ENCODE peak calls at places on chromosomes 13 and 19, in ten cellular contexts. I is right atrium auricular region; O is GM06990; U is left colon; V is PC-3; G is astrocyte of the hippocampus; P is fibroblast of the conjunctiva; E is AG10803; N is CD8-positive, alpha-beta T cell; K is activated gamma-delta T cell treated with Interleukin-2 at 50 U/mL for 16 hours. X is an unnamed sample.
A peak's percentile ranks its signal among the peaks of the same experiment; 100 is the strongest.

GRCh38 chr19:53333071-53333465 is 481 bp upstream of the ZNF845 start:
- DNase-seq in O (no peak), I (peak; percentile 68), V (no peak), P (no peak), U (peak; percentile 36), E (peak; percentile 44), N (peak; percentile 15), K (peak; percentile 10), G (peak; percentile 70), X (peak; percentile 74)

GRCh38 chr13:113273856-113274590 is 23.0 kb upstream of the LAMP1 start:
- DNase-seq in U (no peak), I (no peak), E (peak; percentile 56), O (no peak), G (peak; percentile 76), V (peak; percentile 28), K (no peak), P (no peak), N (no peak), X (peak; percentile 57)

GRCh38 chr13:73715910-73716257 is 418.3 kb downstream of the KLF12 start:
- DNase-seq in P (no peak), O (no peak), V (peak; percentile 14), I (no peak), K (no peak), E (no peak), U (no peak), G (no peak), N (no peak), X (no peak)

GRCh38 chr13:109773276-109773675 is 13.1 kb downstream of the IRS2 start:
- DNase-seq in N (no peak), K (no peak), O (no peak), V (peak; percentile 77), E (no peak), G (peak; percentile 51), U (no peak), I (no peak), P (no peak), X (peak; percentile 56)

GRCh38 chr19:2337329-2337707 is 8.8 kb downstream of the SPPL2B start:
- DNase-seq in U (no peak), K (no peak), G (peak; percentile 89), P (peak; percentile 41), I (no peak), N (no peak), V (no peak), O (no peak), E (no peak), X (peak; percentile 26)

GRCh38 chr13:38687246-38688229 is 661 bp downstream of the FREM2 start:
- DNase-seq in E (no peak), G (no peak), O (peak; percentile 6), V (no peak), K (no peak), P (no peak), N (no peak), I (no peak), U (no peak), X (peak; percentile 2)

GRCh38 chr13:55649485-55649884 is 1491.2 kb upstream of the PRR20A start:
- DNase-seq in P (no peak), G (no peak), E (no peak), V (no peak), O (no peak), I (no peak), N (no peak), K (no peak), U (no peak), X (no peak)

GRCh38 chr13:67147257-67148218 is 82.6 kb downstream of the PCDH9 start:
- DNase-seq in O (no peak), P (peak; percentile 36), K (no peak), U (no peak), G (peak; percentile 77), I (no peak), N (no peak), V (peak; percentile 14), E (peak; percentile 58), X (peak; percentile 68)

GRCh38 chr19:53906211-53907192 is 2.6 kb upstream of the CACNG7 start:
- DNase-seq in V (peak; percentile 39), O (peak; percentile 51), N (peak; percentile 56), G (peak; percentile 56), I (no peak), U (no peak), K (peak; percentile 75), P (no peak), E (no peak), X (peak; percentile 46)

GRCh38 chr13:75481176-75482069 is 546 bp downstream of the TBC1D4 start:
- DNase-seq in P (no peak), E (no peak), U (peak; percentile 27), I (no peak), V (peak; percentile 28), G (peak; percentile 67), O (peak; percentile 71), N (no peak), K (no peak), X (peak; percentile 53)

GRCh38 chr13:46530084-46530935 is 22.7 kb upstream of the LRCH1 start:
- DNase-seq in V (peak; percentile 80), K (no peak), P (no peak), E (peak; percentile 22), G (peak; percentile 47), N (no peak), U (no peak), O (no peak), I (no peak), X (peak; percentile 50)

GRCh38 chr13:24165746-24166145 is 5.2 kb downstream of the SPATA13 start:
- DNase-seq in I (no peak), U (no peak), E (peak; percentile 78), K (no peak), G (no peak), N (no peak), V (no peak), O (no peak), P (no peak), X (peak; percentile 77)

GRCh38 chr13:103883698-103884097 is 817.5 kb upstream of the SLC10A2 start:
- DNase-seq in E (no peak), U (no peak), I (no peak), P (no peak), G (peak; percentile 36), N (no peak), K (no peak), O (no peak), V (peak; percentile 24), X (no peak)

GRCh38 chr13:75959861-75960481 is 323.8 kb downstream of the LMO7 start:
- DNase-seq in I (no peak), E (no peak), K (no peak), U (no peak), V (no peak), O (no peak), G (no peak), P (no peak), N (no peak), X (no peak)

GRCh38 chr19:39641773-39642172 is 13.9 kb upstream of the LGALS16 start:
- DNase-seq in U (no peak), O (no peak), V (no peak), I (no peak), N (no peak), P (no peak), E (no peak), K (no peak), G (no peak), X (no peak)

GRCh38 chr19:4640247-4641000 is 1.1 kb downstream of the TNFAIP8L1 start:
- DNase-seq in P (no peak), U (peak; percentile 56), N (no peak), K (no peak), O (no peak), I (no peak), G (no peak), E (no peak), V (no peak), X (no peak)

GRCh38 chr19:47378246-47378645 is 29.1 kb downstream of the DHX34 start:
- DNase-seq in I (no peak), P (no peak), U (no peak), V (no peak), G (no peak), O (no peak), N (no peak), K (no peak), E (no peak), X (no peak)

X was measured in ELR.